ENCODE peak calls at places on chromosomes 1 and 21, in ten cellular contexts. L is SJCRH30; T is NCI-H524; Y is heart right ventricle; I is Daoy; K is nucleus accumbens; H is DND-41; S is NCI-H1105 treated with DMSO at 0.1 percent for 48 hours; Q is effector CD4-positive, alpha-beta T cell; O is aorta. D is an unnamed sample.

GRCh38 chr1:12482999-12483398 is 135.0 kb downstream of the DHRS3 start:
- DNase-seq in L (no peak), T (no peak), Y (no peak), I (no peak), K (no peak), H (no peak), S (no peak), Q (no peak), O (no peak), D (no peak)

GRCh38 chr1:91830242-91831131 is 55.5 kb downstream of the TGFBR3 start:
- DNase-seq in L (peak; percentile 71), T (no peak), Y (peak; percentile 87), I (peak; percentile 85), K (peak; percentile 17), H (no peak), S (peak; percentile 45), Q (no peak), O (peak; percentile 89), D (peak; percentile 94)

GRCh38 chr1:111565079-111565478 is 54.5 kb upstream of the RAP1A start:
- DNase-seq in L (no peak), T (no peak), Y (no peak), I (peak; percentile 71), K (peak; percentile 43), H (no peak), S (no peak), Q (no peak), O (no peak), D (peak; percentile 91)

GRCh38 chr1:63724375-63724774 is 49.4 kb upstream of the ROR1 start:
- DNase-seq in L (no peak), T (no peak), Y (no peak), I (no peak), K (no peak), H (no peak), S (no peak), Q (no peak), O (no peak), D (no peak)

GRCh38 chr1:77283701-77284425 is 2.0 kb downstream of the AK5 start:
- DNase-seq in L (no peak), T (no peak), Y (no peak), I (no peak), K (no peak), H (no peak), S (no peak), Q (no peak), O (no peak), D (no peak)

GRCh38 chr1:59474496-59474895 is 177.6 kb downstream of the FGGY start:
- DNase-seq in L (no peak), T (no peak), Y (no peak), I (no peak), K (no peak), H (no peak), S (no peak), Q (no peak), O (no peak), D (no peak)

GRCh38 chr1:2156866-2157265 is 37.7 kb downstream of the FAAP20 start:
- DNase-seq in L (no peak), T (peak; percentile 73), Y (no peak), I (no peak), K (no peak), H (no peak), S (no peak), Q (no peak), O (no peak), D (no peak)

GRCh38 chr21:46195595-46196195 is 11.4 kb upstream of the SPATC1L start:
- DNase-seq in L (no peak), T (no peak), Y (no peak), I (no peak), K (no peak), H (no peak), S (no peak), Q (no peak), O (peak; percentile 49), D (no peak)

GRCh38 chr1:247110627-247111258 is 6.6 kb upstream of the ZNF669 start:
- DNase-seq in L (peak; percentile 29), T (no peak), Y (no peak), I (no peak), K (no peak), H (no peak), S (no peak), Q (no peak), O (no peak), D (peak; percentile 29)

GRCh38 chr1:109769335-109770078 is 5.8 kb upstream of the EPS8L3 start:
- DNase-seq in L (no peak), T (no peak), Y (no peak), I (peak; percentile 70), K (no peak), H (no peak), S (no peak), Q (no peak), O (peak; percentile 45), D (peak; percentile 86)

GRCh38 chr21:20902998-20903397 is 95.2 kb upstream of the NCAM2 start:
- DNase-seq in L (no peak), T (no peak), Y (no peak), I (no peak), K (no peak), H (no peak), S (no peak), Q (no peak), O (no peak), D (no peak)

GRCh38 chr1:94095744-94096469 is 25.0 kb downstream of the ABCA4 start:
- DNase-seq in L (peak; percentile 19), T (no peak), Y (peak; percentile 65), I (peak; percentile 46), K (no peak), H (no peak), S (no peak), Q (no peak), O (no peak), D (peak; percentile 56)

GRCh38 chr1:26831546-26832248 is 5.2 kb downstream of the ZDHHC18 start:
- DNase-seq in L (no peak), T (no peak), Y (no peak), I (no peak), K (no peak), H (no peak), S (no peak), Q (no peak), O (no peak), D (no peak)

GRCh38 chr1:32142446-32143301 is 34.8 kb downstream of the KPNA6 start:
- DNase-seq in L (peak; percentile 13), T (no peak), Y (peak; percentile 71), I (peak; percentile 51), K (no peak), H (no peak), S (no peak), Q (no peak), O (no peak), D (peak; percentile 85)

GRCh38 chr1:94801919-94802546 is 18.1 kb upstream of the SLC44A3 start:
- DNase-seq in L (peak; percentile 83), T (peak; percentile 73), Y (peak; percentile 21), I (peak; percentile 77), K (peak; percentile 31), H (peak; percentile 50), S (peak; percentile 73), Q (no peak), O (peak; percentile 76), D (peak; percentile 84)

GRCh38 chr21:35677298-35677841 is 383.0 kb downstream of the SETD4 start:
- DNase-seq in L (no peak), T (no peak), Y (no peak), I (no peak), K (no peak), H (peak; percentile 38), S (no peak), Q (no peak), O (no peak), D (no peak)

GRCh38 chr1:175254190-175254589 is 61.6 kb upstream of the KIAA0040 start:
- DNase-seq in L (no peak), T (no peak), Y (peak; percentile 19), I (no peak), K (no peak), H (no peak), S (no peak), Q (no peak), O (no peak), D (no peak)

GRCh38 chr1:17984510-17985085 is 123.0 kb upstream of the IGSF21 start:
- DNase-seq in L (peak; percentile 68), T (peak; percentile 39), Y (no peak), I (peak; percentile 53), K (no peak), H (peak; percentile 32), S (peak; percentile 13), Q (no peak), O (no peak), D (peak; percentile 11)

GRCh38 chr1:29621826-29622435 is 385.6 kb downstream of the PTPRU start:
- DNase-seq in L (peak; percentile 71), T (no peak), Y (no peak), I (no peak), K (no peak), H (no peak), S (no peak), Q (no peak), O (no peak), D (no peak)

GRCh38 chr1:119467219-119467618 is 39.8 kb upstream of the HSD3B1 start:
- DNase-seq in L (no peak), T (no peak), Y (no peak), I (no peak), K (no peak), H (no peak), S (no peak), Q (no peak), O (no peak), D (no peak)

GRCh38 chr1:151145158-151146071 is 1.0 kb downstream of the SEMA6C start:
- DNase-seq in L (peak; percentile 52), T (no peak), Y (peak; percentile 74), I (no peak), K (no peak), H (no peak), S (no peak), Q (no peak), O (peak; percentile 79), D (peak; percentile 35)

GRCh38 chr1:8343464-8344001 is 25.6 kb downstream of the SLC45A1 start:
- DNase-seq in L (peak; percentile 97), T (no peak), Y (peak; percentile 51), I (peak; percentile 94), K (no peak), H (no peak), S (no peak), Q (no peak), O (peak; percentile 95), D (peak; percentile 98)

GRCh38 chr1:16727190-16728111 is 12.9 kb upstream of the RNU1-4 start:
- DNase-seq in L (peak; percentile 60), T (no peak), Y (no peak), I (peak; percentile 94), K (no peak), H (no peak), S (no peak), Q (no peak), O (peak; percentile 88), D (peak; percentile 54)

GRCh38 chr1:173714759-173715537 is at the start of gene KLHL20:
- DNase-seq in L (peak; percentile 92), T (peak; percentile 68), Y (peak; percentile 84), I (peak; percentile 91), K (peak; percentile 76), H (peak; percentile 93), S (peak; percentile 88), Q (peak; percentile 82), O (peak; percentile 91), D (peak; percentile 93)

GRCh38 chr1:184036517-184036949 is 995 bp downstream of the COLGALT2 start:
- DNase-seq in L (no peak), T (peak; percentile 48), Y (peak; percentile 49), I (peak; percentile 47), K (peak; percentile 72), H (no peak), S (no peak), Q (no peak), O (peak; percentile 77), D (peak; percentile 39)